ENCODE peak calls at places on chromosomes 1 and 21, in four cellular contexts. P is progenitor cell of endocrine pancreas; Z is esophagus squamous epithelium; R is CD4-positive, alpha-beta T cell. C is an unnamed sample.

GRCh38 chr1:53016705-53017104 is 45.3 kb upstream of the PODN start:
- DNase-seq in P (no peak), Z (no peak), R (no peak), C (no peak)

GRCh38 chr21:27759820-27760219 is 792.9 kb upstream of the ADAMTS5 start:
- DNase-seq in P (no peak), Z (no peak), R (no peak), C (no peak)

GRCh38 chr1:84960371-84960770 is 36.5 kb downstream of the MCOLN2 start:
- DNase-seq in P (no peak), Z (no peak), R (no peak), C (no peak)

GRCh38 chr1:174740248-174740990 is 259.3 kb upstream of the CACYBP start:
- DNase-seq in P (no peak), Z (no peak), R (no peak), C (no peak)

GRCh38 chr1:231338270-231339128 is at the start of gene SPRTN:
- DNase-seq in P (no peak), Z (no peak), R (no peak), C (no peak)

GRCh38 chr1:115796897-115797296 is 28.4 kb upstream of the CASQ2 start:
- DNase-seq in P (no peak), Z (no peak), R (no peak), C (no peak)

GRCh38 chr1:13642306-13643004 is 57.5 kb upstream of the PRDM2 start:
- DNase-seq in P (no peak), Z (no peak), R (no peak), C (no peak)

GRCh38 chr21:41611966-41612606 is 104.1 kb upstream of the TMPRSS2 start:
- DNase-seq in P (no peak), Z (no peak), R (no peak), C (no peak)

GRCh38 chr1:178037510-178038253 is 56.2 kb upstream of the RASAL2 start:
- DNase-seq in P (peak; percentile 68), Z (no peak), R (no peak), C (no peak)

GRCh38 chr1:156852414-156852874 is 6.5 kb downstream of the INSRR start:
- DNase-seq in P (no peak), Z (no peak), R (no peak), C (no peak)

GRCh38 chr1:48356901-48357300 is 115.1 kb downstream of the SPATA6 start:
- DNase-seq in P (no peak), Z (no peak), R (no peak), C (no peak)

GRCh38 chr1:226035915-226036314 is 26.6 kb upstream of the H3-3A start:
- DNase-seq in P (no peak), Z (no peak), R (no peak), C (no peak)

GRCh38 chr1:214213136-214213535 is 67.8 kb upstream of the SMYD2 start:
- DNase-seq in P (no peak), Z (no peak), R (no peak), C (no peak)

GRCh38 chr1:33393991-33394390 is 36.9 kb downstream of the PHC2 start:
- DNase-seq in P (no peak), Z (no peak), R (no peak), C (no peak)

GRCh38 chr1:1079408-1080121 is 5.5 kb upstream of the RNF223 start:
- DNase-seq in P (no peak), Z (no peak), R (peak; percentile 14), C (peak; percentile 22)